ENCODE peak calls at places on chromosomes 13 and 19, in four cellular contexts. One of them, this sample, is unnamed.

GRCh38 chr13:110390572-110390971 is 83.5 kb downstream of the COL4A2 start:
- DNase-seq in H1: no peak
- DNase-seq in K562: no peak
- DNase-seq in GM12878: no peak
- DNase-seq in this sample: no peak

GRCh38 chr13:50243926-50244325 is 228.7 kb downstream of the KCNRG start:
- DNase-seq in H1: no peak
- DNase-seq in K562: no peak
- DNase-seq in GM12878: no peak
- DNase-seq in this sample: no peak

GRCh38 chr13:30409911-30410704 is 12.2 kb upstream of the UBE2L5 start:
- DNase-seq in K562: no peak
- DNase-seq in GM12878: no peak
- DNase-seq in H1: no peak
- DNase-seq in this sample: no peak

GRCh38 chr19:3026768-3027167 is 2.3 kb downstream of the TLE2 start:
- DNase-seq in GM12878: no peak
- DNase-seq in K562: no peak
- DNase-seq in H1: no peak
- DNase-seq in this sample: no peak

GRCh38 chr19:7874080-7874856 is at the start of gene PRR36:
- DNase-seq in GM12878: no peak
- DNase-seq in K562: peak; percentile 43
- DNase-seq in H1: no peak
- DNase-seq in this sample: no peak

GRCh38 chr13:111228262-111229144 is 91.9 kb upstream of the TEX29 start:
- DNase-seq in GM12878: no peak
- DNase-seq in K562: no peak
- DNase-seq in H1: no peak
- DNase-seq in this sample: no peak

GRCh38 chr19:33473644-33474305 is 47.8 kb downstream of the PEPD start:
- DNase-seq in H1: no peak
- DNase-seq in GM12878: no peak
- DNase-seq in K562: no peak
- DNase-seq in this sample: no peak

GRCh38 chr13:35198821-35199220 is 256.8 kb downstream of the NBEA start:
- DNase-seq in GM12878: no peak
- DNase-seq in H1: no peak
- DNase-seq in K562: no peak
- DNase-seq in this sample: no peak

GRCh38 chr13:40190656-40191100 is 475.8 kb downstream of the FOXO1 start:
- DNase-seq in K562: no peak
- DNase-seq in GM12878: no peak
- DNase-seq in H1: no peak
- DNase-seq in this sample: no peak

GRCh38 chr19:10227215-10227971 is 3.7 kb downstream of the S1PR2 start:
- DNase-seq in K562: peak; percentile 50
- DNase-seq in GM12878: no peak
- DNase-seq in H1: no peak
- DNase-seq in this sample: no peak

GRCh38 chr19:35908010-35908441 is at the start of gene TYROBP:
- DNase-seq in K562: no peak
- DNase-seq in GM12878: no peak
- DNase-seq in H1: no peak
- DNase-seq in this sample: no peak
- TF ChIP-seq POLR2AphosphoS5 in K562: no peak
- TF ChIP-seq POLR2AphosphoS5 in GM12878: no peak
- TF ChIP-seq POLR2AphosphoS5 in H1: no peak
- TF ChIP-seq POLR2AphosphoS5 in this sample: no peak

GRCh38 chr19:40744554-40745401 is 5.5 kb downstream of the ACTMAP start:
- DNase-seq in H1: no peak
- DNase-seq in K562: peak; percentile 51
- DNase-seq in GM12878: no peak
- DNase-seq in this sample: no peak
- TF ChIP-seq SIN3A in H1: no peak
- TF ChIP-seq SIN3A in K562: no peak
- TF ChIP-seq SIN3A in GM12878: no peak
- TF ChIP-seq SIN3A in this sample: no peak

GRCh38 chr19:6737284-6737872 is at the start of gene GPR108:
- DNase-seq in K562: peak; percentile 92
- DNase-seq in GM12878: peak; percentile 100
- DNase-seq in H1: peak; percentile 99
- DNase-seq in this sample: peak; percentile 99
- TF ChIP-seq POLR2AphosphoS5 in K562: no peak
- TF ChIP-seq POLR2AphosphoS5 in GM12878: no peak
- TF ChIP-seq POLR2AphosphoS5 in H1: no peak
- TF ChIP-seq POLR2AphosphoS5 in this sample: no peak

DNA sequence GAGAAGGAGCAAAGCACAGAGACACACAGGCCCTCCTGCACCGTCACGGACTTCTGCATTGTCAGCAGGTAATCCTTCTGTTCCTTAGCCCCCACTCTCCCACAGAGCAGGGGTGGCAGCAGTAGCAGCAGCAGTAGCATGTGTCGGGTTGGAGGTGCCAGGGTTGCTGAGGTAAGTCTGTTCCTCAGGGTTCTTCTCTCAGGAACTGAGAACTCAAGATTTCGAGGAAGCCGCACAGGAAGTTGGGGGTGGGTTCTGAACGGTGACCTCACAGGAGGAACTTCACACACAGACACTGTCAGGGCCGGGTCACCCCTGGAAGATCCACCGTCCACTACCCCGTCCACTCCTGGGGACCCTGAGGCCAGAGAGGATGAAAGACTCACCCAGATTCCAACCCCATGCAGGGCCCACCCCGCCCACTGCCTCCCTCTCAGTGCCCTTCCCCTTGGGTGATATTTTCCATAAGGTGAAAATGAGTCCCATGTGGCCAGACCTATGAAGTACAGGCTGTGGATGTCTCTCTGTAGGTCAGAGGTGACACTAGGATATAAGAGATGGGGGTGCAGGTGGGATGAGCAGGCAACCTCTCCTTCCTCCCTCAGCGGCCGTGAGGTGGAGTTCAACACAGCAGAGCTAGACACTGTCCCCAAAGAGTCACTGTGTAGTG is at the start of gene SIGLEC12:
- DNase-seq in H1: no peak
- DNase-seq in GM12878: no peak
- DNase-seq in K562: no peak
- DNase-seq in this sample: no peak
- TF ChIP-seq SIN3A in H1: no peak
- TF ChIP-seq SIN3A in GM12878: no peak
- TF ChIP-seq SIN3A in K562: no peak
- TF ChIP-seq SIN3A in this sample: no peak

This sample was measured in Panc1.